ENCODE peak calls at places on chromosomes 16 and 17, in eight cellular contexts. T is heart right ventricle; K is cardiac muscle cell; H is T-helper 1 cell; A is naive thymus-derived CD8-positive, alpha-beta T cell; E is astrocyte of the spinal cord; M is NCI-H2107; Q is GM12878. Z is an unnamed sample.

GRCh38 chr17:48973806-48974205 is 5.4 kb upstream of the GIP start:
- DNase-seq in T (no peak), K (no peak), H (no peak), A (no peak), E (no peak), M (no peak), Q (no peak), Z (no peak)

GRCh38 chr16:55875273-55875672 is at the start of gene CES5A:
- DNase-seq in T (no peak), K (no peak), H (no peak), A (no peak), E (no peak), M (no peak), Q (no peak), Z (no peak)

GRCh38 chr17:83084214-83084613 is 4.8 kb downstream of the METRNL start:
- DNase-seq in T (no peak), K (no peak), H (no peak), A (no peak), E (no peak), M (no peak), Q (no peak), Z (no peak)

GRCh38 chr16:89690392-89690901 is 4.0 kb downstream of the CDK10 start:
- DNase-seq in T (no peak), K (no peak), H (no peak), A (no peak), E (no peak), M (no peak), Q (no peak), Z (no peak)

GRCh38 chr17:4304417-4305027 is 40.7 kb upstream of the ANKFY1 start:
- DNase-seq in T (no peak), K (peak), H (peak), A (peak), E (peak), M (peak), Q (no peak), Z (peak)

GRCh38 chr17:30323262-30323894 is 10.5 kb downstream of the TMIGD1 start:
- DNase-seq in T (no peak), K (no peak), H (peak), A (peak), E (no peak), M (peak), Q (no peak), Z (no peak)

GRCh38 chr16:88548131-88548874 is 21.9 kb upstream of the ZC3H18 start:
- DNase-seq in T (no peak), K (no peak), H (no peak), A (no peak), E (no peak), M (no peak), Q (no peak), Z (no peak)

GRCh38 chr16:81516478-81517149 is 72.0 kb downstream of the CMIP start:
- DNase-seq in T (no peak), K (no peak), H (no peak), A (no peak), E (no peak), M (no peak), Q (no peak), Z (no peak)

GRCh38 chr17:1703063-1703462 is 7.1 kb downstream of the TLCD2 start:
- DNase-seq in T (no peak), K (no peak), H (no peak), A (no peak), E (no peak), M (no peak), Q (no peak), Z (no peak)